ENCODE peak calls at places on chromosomes 13 and 19, in ten cellular contexts. S is HTR-8/SVneo; I is T-cell; G is stimulated activated CD4-positive, alpha-beta T cell treated with anti-CD3 and anti-CD28 coated beads, Interleukin-15, amount 100 ng/mL, for 1 hour; E is activated T-helper 1 cell treated with Interleukin-2 at 50 U/mL for 16 hours; P is progenitor cell of endocrine pancreas; M is foreskin fibroblast; B is EH; V is Daoy; F is PC-3. L is an unnamed sample.
A peak's percentile ranks its signal among the peaks of the same experiment; 100 is the strongest.

GRCh38 chr13:46382224-46382623 is 4.8 kb downstream of the RUBCNL start:
- DNase-seq in S (no peak), I (no peak), G (no peak), E (no peak), P (no peak), M (no peak), B (no peak), V (no peak), F (no peak), L (no peak)

GRCh38 chr19:3294080-3294850 is 69.8 kb downstream of the CELF5 start:
- DNase-seq in S (no peak), I (no peak), G (no peak), E (no peak), P (no peak), M (no peak), B (no peak), V (no peak), F (no peak), L (no peak)

GRCh38 chr13:27006519-27007161 is 165.0 kb downstream of the USP12 start:
- DNase-seq in S (no peak), I (no peak), G (no peak), E (no peak), P (peak; percentile 43), M (peak; percentile 70), B (peak; percentile 46), V (no peak), F (peak; percentile 12), L (no peak)

GRCh38 chr19:2774083-2774679 is 8.9 kb downstream of the SGTA start:
- DNase-seq in S (no peak), I (no peak), G (no peak), E (no peak), P (no peak), M (no peak), B (no peak), V (no peak), F (no peak), L (no peak)

GRCh38 chr19:37909661-37910199 is 2.7 kb downstream of the SIPA1L3 start:
- DNase-seq in S (no peak), I (no peak), G (no peak), E (no peak), P (no peak), M (no peak), B (peak; percentile 13), V (no peak), F (no peak), L (no peak)

GRCh38 chr13:33174980-33175379 is 110.6 kb downstream of the STARD13 start:
- DNase-seq in S (no peak), I (no peak), G (no peak), E (no peak), P (no peak), M (peak; percentile 31), B (peak; percentile 74), V (no peak), F (no peak), L (no peak)

GRCh38 chr19:2289714-2290435 is 7.9 kb upstream of the PEAK3 start:
- DNase-seq in S (no peak), I (peak; percentile 40), G (no peak), E (peak; percentile 61), P (no peak), M (peak; percentile 43), B (no peak), V (no peak), F (no peak), L (no peak)

GRCh38 chr13:44035400-44035799 is 155.7 kb downstream of the LACC1 start:
- DNase-seq in S (no peak), I (no peak), G (no peak), E (no peak), P (no peak), M (no peak), B (no peak), V (no peak), F (no peak), L (no peak)

GRCh38 chr19:8609210-8610040 is 1.1 kb downstream of the ADAMTS10 start:
- DNase-seq in S (peak; percentile 60), I (no peak), G (no peak), E (no peak), P (peak; percentile 54), M (peak; percentile 67), B (peak; percentile 60), V (peak; percentile 67), F (no peak), L (no peak)

GRCh38 chr19:43634068-43634467 is 5.6 kb downstream of the CADM4 start:
- DNase-seq in S (no peak), I (no peak), G (no peak), E (no peak), P (no peak), M (no peak), B (no peak), V (no peak), F (no peak), L (no peak)

GRCh38 chr13:72652681-72653080 is 74.7 kb downstream of the MZT1 start:
- DNase-seq in S (no peak), I (no peak), G (no peak), E (no peak), P (no peak), M (peak; percentile 0), B (no peak), V (peak; percentile 8), F (peak; percentile 59), L (no peak)

GRCh38 chr13:63497601-63498000 is 2082.0 kb upstream of the PCDH20 start:
- DNase-seq in S (no peak), I (no peak), G (no peak), E (no peak), P (no peak), M (peak; percentile 44), B (peak; percentile 30), V (no peak), F (no peak), L (no peak)

GRCh38 chr19:29941828-29942403 is at the start of gene URI1:
- DNase-seq in S (peak; percentile 81), I (peak; percentile 76), G (peak; percentile 98), E (peak; percentile 91), P (peak; percentile 95), M (peak; percentile 94), B (peak; percentile 82), V (peak; percentile 94), F (peak; percentile 77), L (peak; percentile 43)

GRCh38 chr19:32691952-32692726 is 518 bp downstream of the NUDT19 start:
- DNase-seq in S (no peak), I (peak; percentile 22), G (peak; percentile 36), E (peak; percentile 17), P (no peak), M (peak; percentile 85), B (peak; percentile 76), V (peak; percentile 78), F (peak; percentile 49), L (peak; percentile 43)

GRCh38 chr13:98563071-98563470 is 13.8 kb downstream of the STK24 start:
- DNase-seq in S (no peak), I (peak; percentile 29), G (no peak), E (no peak), P (no peak), M (no peak), B (peak; percentile 39), V (no peak), F (peak; percentile 46), L (no peak)

GRCh38 chr19:3516675-3517207 is 10.6 kb downstream of the FZR1 start:
- DNase-seq in S (no peak), I (peak; percentile 61), G (no peak), E (peak; percentile 33), P (no peak), M (no peak), B (no peak), V (no peak), F (peak; percentile 53), L (no peak)

GRCh38 chr19:33370783-33371182 is 2.7 kb upstream of the CEBPG start:
- DNase-seq in S (no peak), I (no peak), G (no peak), E (no peak), P (no peak), M (no peak), B (no peak), V (no peak), F (no peak), L (no peak)

GRCh38 chr19:49017666-49018351 is 918 bp upstream of the LHB start:
- DNase-seq in S (no peak), I (peak; percentile 54), G (peak; percentile 54), E (peak; percentile 50), P (peak; percentile 59), M (peak; percentile 81), B (peak; percentile 71), V (peak; percentile 85), F (peak; percentile 59), L (no peak)

L was measured in skeletal muscle cell.